ENCODE peak calls at places on chromosomes 7 and 10, in seven cellular contexts. P is AG04450, Y is HFF-Myc, H is fibroblast of mammary gland, F is heart right ventricle, U is fibroblast of the aortic adventitia, L is MM.1S. J is an unnamed sample.

GRCh38 chr10:22489975-22490374 is 144.7 kb downstream of the SPAG6 start:
- DNase-seq in P (no peak), Y (no peak), H (no peak), F (no peak), U (no peak), L (no peak), J (no peak)

GRCh38 chr10:74677951-74678350 is 148.4 kb upstream of the KAT6B start:
- DNase-seq in P (no peak), Y (no peak), H (no peak), F (no peak), U (no peak), L (no peak), J (no peak)

GRCh38 chr10:511849-512191 is 177.6 kb downstream of the DIP2C start:
- DNase-seq in P (no peak), Y (no peak), H (no peak), F (no peak), U (no peak), L (no peak), J (no peak)

GRCh38 chr10:133258066-133258817 is 18.4 kb downstream of the ADAM8 start:
- DNase-seq in P (no peak), Y (no peak), H (no peak), F (no peak), U (no peak), L (no peak), J (no peak)

GRCh38 chr7:2637505-2638223 is 5.9 kb downstream of the TTYH3 start:
- DNase-seq in P (no peak), Y (no peak), H (no peak), F (peak), U (no peak), L (no peak), J (no peak)

GRCh38 chr7:19442016-19442785 is 266.6 kb downstream of the POLR1F start:
- DNase-seq in P (peak), Y (peak), H (peak), F (no peak), U (peak), L (no peak), J (peak)

GRCh38 chr10:75079436-75080083 is 31.9 kb upstream of the SAMD8 start:
- DNase-seq in P (no peak), Y (no peak), H (no peak), F (no peak), U (no peak), L (no peak), J (no peak)

GRCh38 chr7:3277604-3278572 is 23.2 kb upstream of the SDK1 start:
- DNase-seq in P (no peak), Y (no peak), H (no peak), F (no peak), U (no peak), L (peak), J (no peak)

GRCh38 chr10:17673517-17674051 is 29.6 kb downstream of the STAM start:
- DNase-seq in P (peak), Y (peak), H (peak), F (no peak), U (peak), L (no peak), J (peak)

GRCh38 chr10:97013568-97013967 is 172.2 kb downstream of the SLIT1 start:
- DNase-seq in P (no peak), Y (no peak), H (no peak), F (no peak), U (no peak), L (no peak), J (no peak)

GRCh38 chr10:1130995-1131790 is 75.0 kb downstream of the WDR37 start:
- DNase-seq in P (no peak), Y (no peak), H (no peak), F (no peak), U (no peak), L (no peak), J (no peak)

DNA sequence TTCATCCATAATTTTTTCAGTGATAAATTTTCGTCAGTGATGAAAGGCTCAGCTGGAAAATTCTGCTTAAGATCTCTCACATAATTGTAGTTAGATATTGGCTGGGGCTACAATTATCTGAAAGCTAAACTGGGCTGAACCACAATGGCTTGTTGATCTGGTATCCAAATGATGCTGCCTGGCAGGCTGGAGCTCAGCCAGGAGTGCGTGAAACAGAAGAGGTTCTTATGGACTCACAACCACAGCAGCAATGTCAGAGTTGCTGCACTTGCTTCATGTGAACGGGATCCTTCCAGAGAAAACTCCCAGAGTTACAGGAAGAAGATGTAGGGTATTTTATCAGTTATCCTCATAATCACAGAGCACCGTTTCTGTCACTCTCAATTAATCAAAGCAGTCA is 533.2 kb upstream of the POM121L12 start:
- DNase-seq in P (no peak), Y (no peak), H (no peak), F (no peak), U (no peak), L (no peak), J (no peak)
- H3K4me3 ChIP-seq in P (no peak), Y (no peak), H (no peak), F (no peak), U (no peak), L (no peak), J (no peak)

DNA sequence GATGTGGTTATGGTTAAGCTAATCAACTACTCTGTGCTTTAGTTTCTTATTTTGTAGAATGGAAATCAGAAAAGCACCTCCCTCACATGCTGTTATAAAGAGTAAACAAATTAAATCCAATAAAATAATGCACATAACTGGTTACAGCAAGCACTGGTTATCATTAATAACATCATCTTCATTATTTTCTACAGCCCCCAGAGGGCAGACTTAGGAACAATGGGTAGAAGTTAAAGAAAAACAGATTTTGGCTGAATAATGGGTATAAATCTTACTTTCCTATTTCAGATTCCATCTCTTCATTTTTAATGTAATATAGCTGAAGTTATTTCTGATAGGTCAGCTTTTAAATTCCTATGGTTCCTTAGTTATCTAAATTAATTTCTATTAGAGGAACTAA is 126.5 kb downstream of the DOCK4 start:
- DNase-seq in P (no peak), Y (no peak), H (no peak), F (no peak), U (peak), L (peak), J (peak)
- TF ChIP-seq CTCF in P (peak), Y (no peak), H (peak), F (no peak), U (peak), L (peak), J (peak)

GRCh38 chr7:149873074-149873967 is 448 bp upstream of the ATP6V0E2 start:
- DNase-seq in P (peak), Y (peak), H (peak), F (peak), U (peak), L (peak), J (peak)

GRCh38 chr7:149873968-149874643 is at the start of gene ATP6V0E2:
- DNase-seq in P (no peak), Y (no peak), H (no peak), F (no peak), U (no peak), L (peak), J (no peak)

GRCh38 chr7:149872419-149873073 is 1.2 kb upstream of the ATP6V0E2 start:
- DNase-seq in P (no peak), Y (peak), H (peak), F (peak), U (peak), L (no peak), J (peak)

GRCh38 chr7:149875396-149875795 is 1.6 kb downstream of the ATP6V0E2 start:
- DNase-seq in P (no peak), Y (no peak), H (no peak), F (no peak), U (no peak), L (no peak), J (no peak)

DNA sequence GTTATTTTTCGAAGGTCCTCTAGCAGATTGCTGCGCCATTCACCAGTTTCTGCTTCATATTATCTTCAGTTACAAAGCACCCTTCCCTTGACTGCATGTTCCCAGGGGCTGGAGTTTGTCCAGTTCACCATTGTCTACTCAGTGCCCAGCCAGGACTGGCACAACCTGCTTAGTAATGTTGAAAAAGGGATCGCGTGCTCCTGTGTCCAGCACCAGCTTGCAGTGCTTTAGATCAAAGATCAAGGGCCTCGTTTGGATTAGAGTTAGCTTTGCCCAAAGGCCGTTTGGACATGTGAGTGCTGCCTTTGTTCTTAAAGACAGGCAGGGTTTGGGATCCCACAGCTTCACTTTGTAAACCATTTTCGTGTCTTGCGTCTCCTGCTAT is 867 bp downstream of the ATP6V0E2 start:
- DNase-seq in P (no peak), Y (no peak), H (no peak), F (no peak), U (no peak), L (no peak), J (no peak)
- H3K4me3 ChIP-seq in P (no peak), Y (peak), H (no peak), F (peak), U (peak), L (peak), J (no peak)

DNA sequence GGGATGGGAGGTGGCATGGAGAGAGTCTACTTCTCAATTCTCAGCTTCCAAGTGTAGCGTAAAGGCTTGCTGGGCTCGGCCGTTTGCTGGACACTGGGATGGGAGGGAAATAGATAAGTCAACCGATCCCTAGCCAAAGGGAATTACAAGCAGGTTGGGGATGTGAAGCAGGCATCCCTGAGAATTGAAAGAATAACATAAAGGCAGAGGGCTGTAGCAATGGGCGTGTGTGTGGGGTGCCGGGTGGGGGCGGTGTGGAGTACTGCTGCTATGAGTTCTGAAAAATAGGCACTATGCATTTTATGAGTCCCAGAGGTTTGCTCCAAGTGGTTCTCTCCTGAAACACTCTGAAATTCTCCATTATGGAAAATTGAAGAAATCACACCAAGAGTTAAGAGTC is 65.3 kb downstream of the ADRA2A start:
- DNase-seq in P (no peak), Y (no peak), H (no peak), F (no peak), U (no peak), L (no peak), J (no peak)
- TF ChIP-seq CTCF in P (no peak), Y (no peak), H (no peak), F (no peak), U (no peak), L (no peak), J (no peak)

DNA sequence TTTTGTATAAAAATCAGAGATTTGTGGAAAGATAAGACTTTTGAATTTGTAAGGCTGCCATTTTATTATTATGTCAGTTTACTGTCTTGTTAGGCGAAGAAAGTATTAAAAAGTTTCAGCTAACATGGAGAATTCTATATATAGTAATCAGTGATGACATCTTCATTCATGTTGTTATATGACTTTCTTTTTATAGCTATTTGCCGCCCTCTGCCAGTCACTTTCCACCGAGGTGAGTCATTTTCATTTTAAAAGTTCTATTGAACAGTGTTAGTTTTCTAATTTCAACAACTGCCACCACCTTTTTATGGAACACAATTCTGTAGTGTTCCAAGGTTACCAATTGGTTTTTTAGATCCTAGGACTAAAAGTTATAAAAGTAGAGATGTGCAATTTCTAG is 11.8 kb downstream of the CUTC start:
- DNase-seq in P (no peak), Y (no peak), H (no peak), F (no peak), U (no peak), L (no peak), J (no peak)
- H3K4me3 ChIP-seq in P (no peak), Y (no peak), H (no peak), F (no peak), U (no peak), L (no peak), J (no peak)

GRCh38 chr10:98790817-98791216 is 344.1 kb upstream of the HPS1 start:
- DNase-seq in P (no peak), Y (peak), H (peak), F (no peak), U (no peak), L (peak), J (peak)
- TF ChIP-seq CTCF in P (peak), Y (peak), H (peak), F (peak), U (no peak), L (peak), J (peak)

GRCh38 chr10:80194373-80195045 is 10.8 kb downstream of the ANXA11 start:
- DNase-seq in P (no peak), Y (no peak), H (no peak), F (no peak), U (no peak), L (no peak), J (no peak)

GRCh38 chr10:80196270-80196949 is 8.9 kb downstream of the ANXA11 start:
- DNase-seq in P (no peak), Y (no peak), H (peak), F (no peak), U (peak), L (peak), J (peak)

GRCh38 chr10:80197972-80198591 is 7.3 kb downstream of the ANXA11 start:
- DNase-seq in P (no peak), Y (no peak), H (no peak), F (no peak), U (no peak), L (no peak), J (no peak)

GRCh38 chr10:80195046-80195574 is 10.2 kb downstream of the ANXA11 start:
- DNase-seq in P (no peak), Y (no peak), H (no peak), F (no peak), U (no peak), L (no peak), J (no peak)

DNA sequence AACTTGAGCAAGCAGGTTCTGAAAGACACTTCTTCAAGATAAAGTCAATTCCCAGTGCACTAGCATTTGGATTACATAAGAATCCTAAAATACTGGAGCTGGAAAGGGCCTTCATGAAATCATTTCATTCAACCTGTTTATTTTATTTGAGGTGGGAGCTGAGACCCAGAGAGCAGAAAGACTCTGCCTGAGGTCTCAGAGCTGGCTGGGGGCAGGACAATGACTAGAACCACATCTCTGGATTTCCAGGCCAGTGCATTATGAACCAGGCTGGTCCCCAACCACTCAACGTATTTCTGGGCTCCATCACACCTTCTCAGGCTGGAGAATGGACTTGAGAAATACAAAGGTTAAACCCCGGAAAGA is 8.4 kb downstream of the ANXA11 start:
- DNase-seq in P (no peak), Y (no peak), H (no peak), F (no peak), U (no peak), L (peak), J (no peak)
- H3K4me3 ChIP-seq in P (no peak), Y (no peak), H (no peak), F (no peak), U (no peak), L (peak), J (no peak)

GRCh38 chr7:38907066-38907465 is 1.9 kb downstream of the VPS41 start:
- DNase-seq in P (no peak), Y (no peak), H (no peak), F (no peak), U (no peak), L (no peak), J (no peak)

GRCh38 chr7:38908759-38909335 is at the start of gene VPS41:
- DNase-seq in P (peak), Y (peak), H (peak), F (peak), U (peak), L (peak), J (peak)

GRCh38 chr7:38905026-38905759 is 3.8 kb downstream of the VPS41 start:
- DNase-seq in P (no peak), Y (no peak), H (no peak), F (no peak), U (peak), L (peak), J (peak)

DNA sequence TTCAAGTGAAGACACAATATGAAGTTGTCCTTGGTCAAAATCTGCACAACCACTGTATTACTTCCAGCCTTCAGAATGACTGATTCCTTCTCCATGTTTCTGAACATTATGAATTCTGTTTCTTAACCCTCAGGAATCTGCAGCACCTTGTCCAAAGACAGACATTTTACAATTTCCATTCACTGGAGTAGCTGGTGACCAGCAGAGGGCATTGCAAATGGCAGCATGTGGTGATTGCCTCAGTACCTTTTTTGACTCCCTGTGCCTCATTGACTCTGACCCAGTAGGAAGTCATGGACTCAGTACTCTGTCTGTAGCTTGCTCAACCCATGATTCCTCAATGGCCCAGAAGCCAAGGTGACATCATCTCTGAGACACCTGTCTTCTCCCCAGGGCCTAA is 879 bp upstream of the VPS41 start:
- DNase-seq in P (no peak), Y (no peak), H (no peak), F (no peak), U (no peak), L (no peak), J (no peak)
- TF ChIP-seq CTCF in P (no peak), Y (peak), H (no peak), F (no peak), U (no peak), L (peak), J (peak)

DNA sequence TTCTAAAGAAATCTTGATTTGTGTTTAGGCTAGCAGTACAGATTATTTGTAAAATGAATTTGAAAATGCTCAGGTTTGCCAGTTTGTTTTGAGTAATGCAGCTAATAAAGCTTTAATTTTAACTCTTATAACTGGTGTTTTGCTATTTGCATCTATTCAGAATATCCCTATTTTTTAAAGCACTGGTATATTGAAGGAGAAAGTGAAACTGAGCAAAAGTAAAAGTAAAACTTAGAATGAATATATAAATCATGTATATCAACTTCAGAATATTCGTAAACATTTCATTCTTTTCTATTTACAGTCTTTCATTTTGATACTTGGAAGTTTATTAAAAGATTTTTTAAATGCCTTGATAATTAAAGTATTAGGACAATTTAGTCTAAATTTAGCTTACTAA is 26.2 kb downstream of the TASOR2 start:
- DNase-seq in P (no peak), Y (no peak), H (no peak), F (no peak), U (peak), L (no peak), J (no peak)
- H3K4me3 ChIP-seq in P (no peak), Y (no peak), H (no peak), F (peak), U (no peak), L (no peak), J (no peak)

DNA sequence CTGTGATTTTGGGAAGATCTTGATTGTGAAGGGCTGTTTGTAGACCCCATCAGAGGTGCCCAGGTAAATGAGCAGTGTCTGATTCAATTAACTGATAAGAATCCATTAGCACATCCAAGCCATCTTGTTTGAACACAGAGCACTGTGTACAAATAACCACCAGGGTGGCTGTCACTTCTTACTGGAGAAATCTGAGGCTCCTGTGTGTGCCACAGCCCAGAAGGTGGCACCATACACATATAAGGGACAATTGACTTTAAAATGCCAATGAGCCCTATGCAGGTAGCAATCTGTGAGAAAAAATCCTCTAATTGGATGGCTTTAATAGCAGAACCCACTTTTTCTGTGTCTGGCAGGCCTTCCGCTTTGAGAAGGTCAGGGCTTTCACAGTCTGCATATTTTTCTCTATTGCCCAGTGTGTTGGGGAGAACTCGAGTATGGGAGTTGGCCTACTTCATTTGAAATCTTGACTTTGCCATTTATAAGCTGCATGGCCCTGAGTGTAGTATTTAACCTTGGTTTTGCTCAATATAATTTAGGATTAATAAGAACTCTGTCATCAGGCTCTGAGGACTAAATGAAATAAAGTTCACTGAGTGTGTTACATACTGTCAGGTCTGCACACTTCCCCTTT is 517.4 kb downstream of the CCSER2 start:
- DNase-seq in P (no peak), Y (no peak), H (no peak), F (no peak), U (no peak), L (peak), J (no peak)
- TF ChIP-seq CTCF in P (no peak), Y (no peak), H (no peak), F (peak), U (no peak), L (peak), J (peak)

J was measured in choroid plexus epithelial cell.